ENCODE peak calls at places on chromosome 21, in seven cellular contexts. U is colonic mucosa, Q is adrenal gland, N is esophagus squamous epithelium, T is AG09309, H is tibial nerve, R is pancreas. B is an unnamed sample.

GRCh38 chr21:45923146-45923545 is 58.4 kb upstream of the COL6A1 start:
- DNase-seq in U (peak; percentile 47), Q (peak; percentile 68), N (no peak), T (peak; percentile 53), H (peak; percentile 59), R (peak; percentile 82), B (peak; percentile 87)

GRCh38 chr21:45867041-45867630 is 114.4 kb upstream of the COL6A1 start:
- DNase-seq in U (no peak), Q (no peak), N (no peak), T (no peak), H (no peak), R (no peak), B (no peak)

GRCh38 chr21:33362044-33362555 is 37.3 kb downstream of the IFNAR1 start:
- DNase-seq in U (peak; percentile 64), Q (no peak), N (peak; percentile 21), T (no peak), H (no peak), R (no peak), B (no peak)

GRCh38 chr21:38487906-38488639 is 10.2 kb downstream of the ERG start:
- DNase-seq in U (peak; percentile 51), Q (no peak), N (no peak), T (no peak), H (no peak), R (no peak), B (no peak)

GRCh38 chr21:33042812-33043211 is 17.1 kb downstream of the OLIG2 start:
- DNase-seq in U (no peak), Q (peak; percentile 23), N (no peak), T (peak; percentile 1), H (no peak), R (no peak), B (peak; percentile 95)

GRCh38 chr21:36100971-36101641 is 31.3 kb downstream of the CBR1 start:
- DNase-seq in U (no peak), Q (no peak), N (no peak), T (no peak), H (no peak), R (no peak), B (no peak)

GRCh38 chr21:36881223-36881622 is 85.2 kb downstream of the HLCS start:
- DNase-seq in U (no peak), Q (no peak), N (no peak), T (peak; percentile 61), H (no peak), R (no peak), B (no peak)

GRCh38 chr21:37445228-37445627 is 78.7 kb downstream of the DYRK1A start:
- DNase-seq in U (no peak), Q (no peak), N (no peak), T (peak; percentile 27), H (no peak), R (no peak), B (peak; percentile 81)

GRCh38 chr21:33075128-33075527 is 5.2 kb downstream of the OLIG1 start:
- DNase-seq in U (no peak), Q (no peak), N (no peak), T (no peak), H (no peak), R (no peak), B (no peak)

GRCh38 chr21:37631319-37632117 is 264.9 kb downstream of the DYRK1A start:
- DNase-seq in U (no peak), Q (no peak), N (no peak), T (no peak), H (no peak), R (no peak), B (peak; percentile 56)

GRCh38 chr21:39332175-39332574 is 16.7 kb downstream of the HMGN1 start:
- DNase-seq in U (no peak), Q (no peak), N (no peak), T (no peak), H (no peak), R (peak; percentile 12), B (no peak)

GRCh38 chr21:43359081-43359822 is 67.7 kb downstream of the SIK1 start:
- DNase-seq in U (no peak), Q (no peak), N (no peak), T (no peak), H (no peak), R (no peak), B (no peak)

GRCh38 chr21:38486705-38487104 is 11.6 kb downstream of the ERG start:
- DNase-seq in U (no peak), Q (no peak), N (no peak), T (no peak), H (no peak), R (no peak), B (no peak)

GRCh38 chr21:30206551-30207251 is 9.2 kb downstream of the CLDN8 start:
- DNase-seq in U (no peak), Q (no peak), N (no peak), T (no peak), H (no peak), R (no peak), B (peak; percentile 70)

GRCh38 chr21:23452384-23453083 is 2154.7 kb downstream of the MRPL39 start:
- DNase-seq in U (no peak), Q (peak; percentile 14), N (no peak), T (no peak), H (no peak), R (peak; percentile 34), B (no peak)

GRCh38 chr21:17610862-17611261 is 1.8 kb downstream of the BTG3 start:
- DNase-seq in U (peak; percentile 42), Q (no peak), N (no peak), T (no peak), H (no peak), R (no peak), B (no peak)

GRCh38 chr21:36460866-36461265 is 19.1 kb downstream of the CLDN14 start:
- DNase-seq in U (no peak), Q (no peak), N (no peak), T (no peak), H (no peak), R (no peak), B (no peak)

GRCh38 chr21:18164483-18164882 is 80.2 kb upstream of the CHODL start:
- DNase-seq in U (no peak), Q (no peak), N (no peak), T (no peak), H (no peak), R (no peak), B (no peak)

GRCh38 chr21:36164427-36164784 is 7.8 kb downstream of the DOP1B start:
- DNase-seq in U (peak; percentile 73), Q (no peak), N (no peak), T (no peak), H (no peak), R (no peak), B (no peak)

GRCh38 chr21:38797470-38797869 is 8.3 kb upstream of the ETS2 start:
- DNase-seq in U (no peak), Q (no peak), N (no peak), T (no peak), H (no peak), R (no peak), B (peak; percentile 49)

GRCh38 chr21:38269567-38269917 is 12.8 kb downstream of the KCNJ15 start:
- DNase-seq in U (no peak), Q (no peak), N (no peak), T (no peak), H (no peak), R (no peak), B (no peak)

GRCh38 chr21:14737922-14738321 is 191.8 kb upstream of the SAMSN1 start:
- DNase-seq in U (peak; percentile 82), Q (peak; percentile 32), N (no peak), T (no peak), H (no peak), R (no peak), B (peak; percentile 71)
- TF ChIP-seq CTCF in U (peak; percentile 60), Q (peak; percentile 61), N (peak; percentile 62), T (no peak), H (peak; percentile 46), R (no peak), B (peak; percentile 70)

GRCh38 chr21:44461438-44462089 is 6.3 kb downstream of the LRRC3 start:
- DNase-seq in U (no peak), Q (no peak), N (no peak), T (no peak), H (no peak), R (no peak), B (no peak)
- TF ChIP-seq CTCF in U (no peak), Q (no peak), N (no peak), T (no peak), H (peak; percentile 13), R (no peak), B (no peak)

GRCh38 chr21:26028183-26028582 is 142.4 kb downstream of the APP start:
- DNase-seq in U (no peak), Q (no peak), N (no peak), T (no peak), H (no peak), R (no peak), B (peak; percentile 17)

GRCh38 chr21:26027696-26028095 is 142.9 kb downstream of the APP start:
- DNase-seq in U (no peak), Q (no peak), N (no peak), T (no peak), H (no peak), R (no peak), B (peak; percentile 40)

GRCh38 chr21:26032263-26032662 is 138.3 kb downstream of the APP start:
- DNase-seq in U (no peak), Q (no peak), N (no peak), T (no peak), H (no peak), R (no peak), B (no peak)
- TF ChIP-seq CTCF in U (no peak), Q (no peak), N (no peak), T (no peak), H (no peak), R (no peak), B (no peak)

GRCh38 chr21:42164818-42165217 is 54.1 kb upstream of the ABCG1 start:
- DNase-seq in U (no peak), Q (no peak), N (no peak), T (no peak), H (no peak), R (no peak), B (no peak)

GRCh38 chr21:42162831-42163510 is 56.0 kb upstream of the ABCG1 start:
- DNase-seq in U (no peak), Q (no peak), N (no peak), T (no peak), H (no peak), R (peak; percentile 29), B (no peak)

GRCh38 chr21:42163511-42163863 is 55.5 kb upstream of the ABCG1 start:
- DNase-seq in U (no peak), Q (no peak), N (no peak), T (no peak), H (no peak), R (peak; percentile 43), B (no peak)

GRCh38 chr21:42165901-42166300 is 53.0 kb upstream of the ABCG1 start:
- DNase-seq in U (no peak), Q (no peak), N (no peak), T (no peak), H (no peak), R (no peak), B (no peak)

DNA sequence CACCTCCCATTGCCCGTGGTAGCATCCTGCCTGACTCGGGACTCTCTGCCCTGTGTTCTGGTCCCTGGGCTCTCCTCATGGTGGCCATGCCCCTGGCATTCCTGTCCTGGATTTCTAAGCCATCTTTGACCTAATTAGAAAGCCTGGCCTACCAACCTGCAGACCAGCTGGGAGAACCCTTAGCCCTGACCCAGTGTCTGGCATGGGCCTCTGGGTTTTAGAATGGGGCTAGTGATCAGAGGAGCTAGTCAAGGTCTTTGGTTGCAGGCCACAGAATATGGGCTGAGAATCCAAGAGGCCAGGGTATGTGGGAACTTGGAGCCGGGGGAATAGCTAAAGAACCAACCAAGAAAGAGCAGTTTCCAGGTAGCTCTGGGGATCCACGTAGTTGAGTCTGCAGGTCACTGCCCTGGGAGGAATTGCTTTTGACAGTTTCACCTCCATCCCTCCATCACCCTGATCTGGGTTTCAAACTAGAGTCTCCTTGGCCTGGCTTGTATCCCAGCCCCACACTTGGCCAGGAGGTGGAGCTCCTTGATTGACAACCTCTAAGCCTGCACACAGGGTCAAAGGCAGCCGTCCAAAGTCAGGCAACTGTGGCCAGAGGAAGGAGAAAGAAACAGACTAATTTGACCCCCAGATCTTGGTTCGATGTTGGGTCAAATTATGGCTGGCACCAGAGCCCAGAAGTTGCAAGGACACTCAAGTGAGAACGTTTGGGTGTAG is 54.7 kb upstream of the ABCG1 start:
- DNase-seq in U (peak; percentile 88), Q (peak; percentile 54), N (no peak), T (no peak), H (peak; percentile 42), R (peak; percentile 63), B (peak; percentile 30)
- TF ChIP-seq CTCF in U (peak; percentile 50), Q (peak; percentile 46), N (peak; percentile 23), T (peak; percentile 18), H (peak; percentile 42), R (no peak), B (peak; percentile 44)